ENCODE peak calls at places on chromosome 14, in ten cellular contexts. One of them, this sample, is unnamed.

GRCh38 chr14:96584199-96584906 is 82.2 kb downstream of the PAPOLA start:
- DNase-seq in colonic mucosa: peak
- DNase-seq in astrocyte: no peak
- DNase-seq in Peyer's patch: no peak
- DNase-seq in prostate gland: no peak
- DNase-seq in HCT116: peak
- DNase-seq in mucosa of descending colon: no peak
- DNase-seq in type B pancreatic cell: peak
- DNase-seq in fibroblast of pulmonary artery: peak
- DNase-seq in progenitor cell of endocrine pancreas: peak
- DNase-seq in this sample: peak

GRCh38 chr14:35341454-35342159 is 49.4 kb downstream of the PSMA6 start:
- DNase-seq in colonic mucosa: peak
- DNase-seq in astrocyte: peak
- DNase-seq in Peyer's patch: peak
- DNase-seq in prostate gland: peak
- DNase-seq in HCT116: peak
- DNase-seq in mucosa of descending colon: peak
- DNase-seq in type B pancreatic cell: no peak
- DNase-seq in fibroblast of pulmonary artery: peak
- DNase-seq in progenitor cell of endocrine pancreas: no peak
- DNase-seq in this sample: no peak

GRCh38 chr14:87934185-87934584 is 58.8 kb downstream of the GALC start:
- DNase-seq in colonic mucosa: no peak
- DNase-seq in astrocyte: no peak
- DNase-seq in Peyer's patch: no peak
- DNase-seq in prostate gland: no peak
- DNase-seq in HCT116: no peak
- DNase-seq in mucosa of descending colon: no peak
- DNase-seq in type B pancreatic cell: no peak
- DNase-seq in fibroblast of pulmonary artery: peak
- DNase-seq in progenitor cell of endocrine pancreas: no peak
- DNase-seq in this sample: no peak

GRCh38 chr14:101909371-101910096 is 54.8 kb upstream of the DYNC1H1 start:
- DNase-seq in colonic mucosa: no peak
- DNase-seq in astrocyte: no peak
- DNase-seq in Peyer's patch: no peak
- DNase-seq in prostate gland: no peak
- DNase-seq in HCT116: no peak
- DNase-seq in mucosa of descending colon: no peak
- DNase-seq in type B pancreatic cell: no peak
- DNase-seq in fibroblast of pulmonary artery: no peak
- DNase-seq in progenitor cell of endocrine pancreas: no peak
- DNase-seq in this sample: no peak

GRCh38 chr14:65906948-65907347 is 494.4 kb downstream of the FUT8 start:
- DNase-seq in colonic mucosa: no peak
- DNase-seq in astrocyte: no peak
- DNase-seq in Peyer's patch: no peak
- DNase-seq in prostate gland: no peak
- DNase-seq in HCT116: no peak
- DNase-seq in mucosa of descending colon: no peak
- DNase-seq in type B pancreatic cell: no peak
- DNase-seq in fibroblast of pulmonary artery: no peak
- DNase-seq in progenitor cell of endocrine pancreas: no peak
- DNase-seq in this sample: no peak

GRCh38 chr14:40317690-40318089 is 885.5 kb upstream of the FBXO33 start:
- DNase-seq in colonic mucosa: no peak
- DNase-seq in astrocyte: no peak
- DNase-seq in Peyer's patch: no peak
- DNase-seq in prostate gland: no peak
- DNase-seq in HCT116: no peak
- DNase-seq in mucosa of descending colon: no peak
- DNase-seq in type B pancreatic cell: no peak
- DNase-seq in fibroblast of pulmonary artery: no peak
- DNase-seq in progenitor cell of endocrine pancreas: no peak
- DNase-seq in this sample: no peak

GRCh38 chr14:53912121-53912520 is 44.5 kb downstream of the BMP4 start:
- DNase-seq in colonic mucosa: no peak
- DNase-seq in astrocyte: no peak
- DNase-seq in Peyer's patch: no peak
- DNase-seq in prostate gland: no peak
- DNase-seq in HCT116: no peak
- DNase-seq in mucosa of descending colon: no peak
- DNase-seq in type B pancreatic cell: no peak
- DNase-seq in fibroblast of pulmonary artery: no peak
- DNase-seq in progenitor cell of endocrine pancreas: no peak
- DNase-seq in this sample: no peak

GRCh38 chr14:92460916-92461579 is 52.5 kb upstream of the RIN3 start:
- DNase-seq in colonic mucosa: no peak
- DNase-seq in astrocyte: peak
- DNase-seq in Peyer's patch: no peak
- DNase-seq in prostate gland: no peak
- DNase-seq in HCT116: no peak
- DNase-seq in mucosa of descending colon: no peak
- DNase-seq in type B pancreatic cell: peak
- DNase-seq in fibroblast of pulmonary artery: peak
- DNase-seq in progenitor cell of endocrine pancreas: no peak
- DNase-seq in this sample: peak

GRCh38 chr14:82546401-82546800 is 1012.7 kb upstream of the SEL1L start:
- DNase-seq in colonic mucosa: no peak
- DNase-seq in astrocyte: no peak
- DNase-seq in Peyer's patch: no peak
- DNase-seq in prostate gland: no peak
- DNase-seq in HCT116: no peak
- DNase-seq in mucosa of descending colon: no peak
- DNase-seq in type B pancreatic cell: no peak
- DNase-seq in fibroblast of pulmonary artery: no peak
- DNase-seq in progenitor cell of endocrine pancreas: no peak
- DNase-seq in this sample: no peak

GRCh38 chr14:73460691-73461127 is 2.4 kb upstream of the NUMB start:
- DNase-seq in colonic mucosa: no peak
- DNase-seq in astrocyte: peak
- DNase-seq in Peyer's patch: no peak
- DNase-seq in prostate gland: no peak
- DNase-seq in HCT116: no peak
- DNase-seq in mucosa of descending colon: no peak
- DNase-seq in type B pancreatic cell: no peak
- DNase-seq in fibroblast of pulmonary artery: peak
- DNase-seq in progenitor cell of endocrine pancreas: no peak
- DNase-seq in this sample: no peak

GRCh38 chr14:105533811-105534498 is 7.6 kb downstream of the TMEM121 start:
- DNase-seq in colonic mucosa: no peak
- DNase-seq in astrocyte: no peak
- DNase-seq in Peyer's patch: no peak
- DNase-seq in prostate gland: no peak
- DNase-seq in HCT116: no peak
- DNase-seq in mucosa of descending colon: no peak
- DNase-seq in type B pancreatic cell: no peak
- DNase-seq in fibroblast of pulmonary artery: no peak
- DNase-seq in progenitor cell of endocrine pancreas: no peak
- DNase-seq in this sample: no peak

GRCh38 chr14:105531088-105531957 is 4.9 kb downstream of the TMEM121 start:
- DNase-seq in colonic mucosa: no peak
- DNase-seq in astrocyte: no peak
- DNase-seq in Peyer's patch: no peak
- DNase-seq in prostate gland: no peak
- DNase-seq in HCT116: no peak
- DNase-seq in mucosa of descending colon: no peak
- DNase-seq in type B pancreatic cell: no peak
- DNase-seq in fibroblast of pulmonary artery: no peak
- DNase-seq in progenitor cell of endocrine pancreas: no peak
- DNase-seq in this sample: no peak

GRCh38 chr14:105533391-105533790 is 7.0 kb downstream of the TMEM121 start:
- DNase-seq in colonic mucosa: no peak
- DNase-seq in astrocyte: no peak
- DNase-seq in Peyer's patch: no peak
- DNase-seq in prostate gland: no peak
- DNase-seq in HCT116: no peak
- DNase-seq in mucosa of descending colon: no peak
- DNase-seq in type B pancreatic cell: no peak
- DNase-seq in fibroblast of pulmonary artery: no peak
- DNase-seq in progenitor cell of endocrine pancreas: no peak
- DNase-seq in this sample: no peak

GRCh38 chr14:105532111-105532623 is 5.8 kb downstream of the TMEM121 start:
- DNase-seq in colonic mucosa: no peak
- DNase-seq in astrocyte: no peak
- DNase-seq in Peyer's patch: no peak
- DNase-seq in prostate gland: no peak
- DNase-seq in HCT116: no peak
- DNase-seq in mucosa of descending colon: no peak
- DNase-seq in type B pancreatic cell: no peak
- DNase-seq in fibroblast of pulmonary artery: no peak
- DNase-seq in progenitor cell of endocrine pancreas: no peak
- DNase-seq in this sample: no peak

GRCh38 chr14:105532735-105533141 is 6.4 kb downstream of the TMEM121 start:
- DNase-seq in colonic mucosa: no peak
- DNase-seq in astrocyte: no peak
- DNase-seq in Peyer's patch: peak
- DNase-seq in prostate gland: no peak
- DNase-seq in HCT116: no peak
- DNase-seq in mucosa of descending colon: peak
- DNase-seq in type B pancreatic cell: no peak
- DNase-seq in fibroblast of pulmonary artery: peak
- DNase-seq in progenitor cell of endocrine pancreas: no peak
- DNase-seq in this sample: no peak
- TF ChIP-seq CTCF in colonic mucosa: no peak
- TF ChIP-seq CTCF in astrocyte: no peak
- TF ChIP-seq CTCF in Peyer's patch: peak
- TF ChIP-seq CTCF in prostate gland: no peak
- TF ChIP-seq CTCF in HCT116: peak
- TF ChIP-seq CTCF in mucosa of descending colon: no peak
- TF ChIP-seq CTCF in type B pancreatic cell: peak
- TF ChIP-seq CTCF in fibroblast of pulmonary artery: peak
- TF ChIP-seq CTCF in progenitor cell of endocrine pancreas: peak
- TF ChIP-seq CTCF in this sample: no peak

DNA sequence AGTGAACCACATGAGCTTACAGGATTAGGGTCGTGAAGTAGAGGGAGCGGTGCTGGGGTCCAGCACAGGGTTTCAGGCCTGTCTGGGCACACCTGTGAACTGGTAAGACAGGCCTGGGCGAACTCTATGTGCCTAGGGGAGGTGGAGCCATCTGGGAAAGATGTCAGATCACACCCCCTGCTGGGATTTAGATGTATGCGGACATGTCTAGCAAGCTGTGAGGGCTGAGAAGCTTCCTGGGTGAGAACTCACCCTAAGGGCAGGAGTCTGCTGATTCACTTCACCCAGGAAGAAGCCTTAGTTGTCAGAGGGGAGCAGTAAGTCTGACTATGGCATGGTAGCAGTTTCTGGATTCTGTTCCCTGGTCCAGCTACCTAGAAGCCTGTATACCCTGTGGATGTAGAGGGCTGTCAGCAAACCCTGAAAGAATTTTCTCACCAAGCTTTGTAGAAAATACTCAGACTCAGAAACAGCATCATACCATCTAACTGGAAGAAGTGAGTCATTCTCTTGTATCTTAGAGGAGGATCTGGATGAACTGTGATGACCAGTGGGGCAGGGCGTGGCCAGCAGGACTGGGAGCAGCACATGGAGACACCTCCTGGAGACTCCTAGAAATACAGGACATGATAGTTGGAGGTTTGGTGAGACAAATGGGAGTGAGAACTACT is 11.2 kb upstream of the PYGL start:
- DNase-seq in colonic mucosa: peak
- DNase-seq in astrocyte: peak
- DNase-seq in Peyer's patch: no peak
- DNase-seq in prostate gland: peak
- DNase-seq in HCT116: peak
- DNase-seq in mucosa of descending colon: peak
- DNase-seq in type B pancreatic cell: no peak
- DNase-seq in fibroblast of pulmonary artery: peak
- DNase-seq in progenitor cell of endocrine pancreas: no peak
- DNase-seq in this sample: no peak
- TF ChIP-seq CTCF in colonic mucosa: peak
- TF ChIP-seq CTCF in astrocyte: peak
- TF ChIP-seq CTCF in Peyer's patch: no peak
- TF ChIP-seq CTCF in prostate gland: no peak
- TF ChIP-seq CTCF in HCT116: peak
- TF ChIP-seq CTCF in mucosa of descending colon: peak
- TF ChIP-seq CTCF in type B pancreatic cell: peak
- TF ChIP-seq CTCF in fibroblast of pulmonary artery: peak
- TF ChIP-seq CTCF in progenitor cell of endocrine pancreas: no peak
- TF ChIP-seq CTCF in this sample: no peak

DNA sequence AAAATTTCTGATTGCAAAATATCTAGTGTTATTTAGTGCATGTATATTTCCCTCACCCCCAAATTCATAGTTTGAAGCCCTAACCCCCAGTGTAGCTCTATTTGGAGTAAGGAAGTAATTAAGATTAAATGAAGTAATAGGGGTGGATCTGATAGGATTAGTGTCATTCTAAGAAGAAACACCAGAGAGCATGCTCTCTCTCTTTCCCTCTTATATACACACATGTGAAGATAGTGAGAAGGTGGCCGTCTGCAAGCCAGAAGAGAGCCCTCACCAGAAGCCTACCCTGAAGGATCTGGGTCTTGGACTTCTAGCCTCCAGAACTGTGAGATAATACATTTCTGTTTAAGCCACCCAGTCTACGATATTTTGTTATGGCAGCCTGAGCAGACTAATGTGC is 120.3 kb downstream of the TMEM30B start:
- DNase-seq in colonic mucosa: no peak
- DNase-seq in astrocyte: no peak
- DNase-seq in Peyer's patch: no peak
- DNase-seq in prostate gland: no peak
- DNase-seq in HCT116: no peak
- DNase-seq in mucosa of descending colon: no peak
- DNase-seq in type B pancreatic cell: no peak
- DNase-seq in fibroblast of pulmonary artery: no peak
- DNase-seq in progenitor cell of endocrine pancreas: no peak
- DNase-seq in this sample: no peak
- TF ChIP-seq CTCF in colonic mucosa: no peak
- TF ChIP-seq CTCF in astrocyte: no peak
- TF ChIP-seq CTCF in Peyer's patch: no peak
- TF ChIP-seq CTCF in prostate gland: no peak
- TF ChIP-seq CTCF in HCT116: no peak
- TF ChIP-seq CTCF in mucosa of descending colon: no peak
- TF ChIP-seq CTCF in type B pancreatic cell: no peak
- TF ChIP-seq CTCF in fibroblast of pulmonary artery: no peak
- TF ChIP-seq CTCF in progenitor cell of endocrine pancreas: no peak
- TF ChIP-seq CTCF in this sample: no peak

DNA sequence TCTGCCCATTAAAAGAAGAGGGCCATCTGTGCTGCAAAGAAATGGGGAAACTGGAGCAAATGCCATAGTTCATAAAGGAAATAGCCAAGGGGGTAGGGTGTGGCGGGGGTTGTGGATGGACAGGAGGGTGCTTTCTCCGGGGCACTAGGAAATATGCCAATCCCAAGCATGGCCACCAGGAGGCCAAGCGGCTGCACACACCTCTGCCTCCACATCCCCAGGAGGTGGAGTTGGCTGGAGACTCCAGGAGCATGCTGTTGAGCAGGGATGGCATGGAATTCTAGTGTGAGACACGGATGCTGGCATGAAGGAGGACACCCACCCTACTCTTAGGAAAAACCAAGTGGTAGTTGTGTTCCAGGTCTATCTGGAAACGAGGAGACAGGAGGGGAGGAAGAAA is 25.2 kb downstream of the NID2 start:
- DNase-seq in colonic mucosa: peak
- DNase-seq in astrocyte: no peak
- DNase-seq in Peyer's patch: peak
- DNase-seq in prostate gland: no peak
- DNase-seq in HCT116: peak
- DNase-seq in mucosa of descending colon: no peak
- DNase-seq in type B pancreatic cell: no peak
- DNase-seq in fibroblast of pulmonary artery: no peak
- DNase-seq in progenitor cell of endocrine pancreas: peak
- DNase-seq in this sample: peak
- TF ChIP-seq CTCF in colonic mucosa: peak
- TF ChIP-seq CTCF in astrocyte: peak
- TF ChIP-seq CTCF in Peyer's patch: peak
- TF ChIP-seq CTCF in prostate gland: peak
- TF ChIP-seq CTCF in HCT116: peak
- TF ChIP-seq CTCF in mucosa of descending colon: no peak
- TF ChIP-seq CTCF in type B pancreatic cell: peak
- TF ChIP-seq CTCF in fibroblast of pulmonary artery: peak
- TF ChIP-seq CTCF in progenitor cell of endocrine pancreas: peak
- TF ChIP-seq CTCF in this sample: peak